ENCODE peak calls at places on chromosomes 16 and 17, in six cellular contexts. T is A673, J is IMR-90, I is tibial nerve, X is SJCRH30, R is Peyer's patch. V is an unnamed sample. For H3K9me3, the result is how much of the 10 kb centered on the place peaks cover.

GRCh38 chr16:71771571-71771970 is 37.1 kb downstream of the AP1G1 start:
- DNase-seq in T (no peak), J (no peak), I (no peak), X (no peak), R (no peak), V (no peak)

GRCh38 chr16:30430428-30430970 is 669 bp upstream of the DCTPP1 start:
- DNase-seq in T (no peak), J (no peak), I (no peak), X (peak), R (no peak), V (no peak)

GRCh38 chr17:59954856-59955255 is 9.7 kb downstream of the RNFT1 start:
- DNase-seq in T (no peak), J (no peak), I (no peak), X (no peak), R (no peak), V (no peak)

GRCh38 chr17:34619687-34620217 is 40.4 kb downstream of the TMEM132E start:
- DNase-seq in T (no peak), J (no peak), I (no peak), X (no peak), R (no peak), V (no peak)

GRCh38 chr16:81582655-81583441 is 138.2 kb downstream of the CMIP start:
- DNase-seq in T (no peak), J (no peak), I (no peak), X (no peak), R (peak), V (no peak)

GRCh38 chr17:7465481-7466275 is 13.8 kb downstream of the ZBTB4 start:
- DNase-seq in T (no peak), J (no peak), I (no peak), X (no peak), R (no peak), V (no peak)

GRCh38 chr16:59635674-59636073 is 901.6 kb upstream of the GOT2 start:
- DNase-seq in T (no peak), J (peak), I (no peak), X (no peak), R (no peak), V (no peak)

GRCh38 chr16:19708498-19709205 is 9.4 kb downstream of the KNOP1 start:
- DNase-seq in T (no peak), J (no peak), I (no peak), X (no peak), R (no peak), V (no peak)

GRCh38 chr16:81170824-81171223 is 67.7 kb upstream of the BCO1 start:
- DNase-seq in T (no peak), J (no peak), I (no peak), X (no peak), R (no peak), V (no peak)

DNA sequence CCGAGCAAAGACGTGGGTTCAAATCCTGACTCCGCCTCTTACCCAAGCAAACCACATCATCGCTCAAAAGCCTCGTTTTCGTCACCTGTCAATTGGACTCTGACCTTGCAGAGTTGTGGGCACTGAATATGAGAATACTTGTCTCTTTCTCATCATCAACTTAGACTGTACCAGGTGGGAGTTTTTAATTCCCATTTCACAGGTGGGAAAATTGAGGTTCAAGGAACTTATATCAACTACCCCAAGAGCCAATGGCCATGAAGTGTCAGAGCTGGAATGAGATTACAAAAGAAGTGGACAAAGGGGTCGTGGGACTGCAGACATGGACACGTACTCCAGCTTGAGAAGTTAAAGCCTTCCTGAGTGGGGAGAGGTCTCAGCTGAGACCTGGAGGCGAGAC is 10.8 kb downstream of the TMEM114 start:
- DNase-seq in T (no peak), J (no peak), I (no peak), X (no peak), R (no peak), V (no peak)
- H3K9me3 ChIP-seq in T (under half), J (under half), I (under half), X (under half), R (under half), V (under half)

GRCh38 chr17:3801792-3802191 is 804 bp upstream of the ITGAE start:
- DNase-seq in T (no peak), J (no peak), I (no peak), X (no peak), R (no peak), V (no peak)

GRCh38 chr17:3802461-3803307 is 1.7 kb upstream of the ITGAE start:
- DNase-seq in T (no peak), J (peak), I (no peak), X (no peak), R (no peak), V (no peak)

GRCh38 chr17:3801043-3801746 is at the start of gene ITGAE:
- DNase-seq in T (no peak), J (no peak), I (no peak), X (no peak), R (no peak), V (no peak)

GRCh38 chr17:3804503-3804931 is 3.5 kb upstream of the ITGAE start:
- DNase-seq in T (no peak), J (peak), I (no peak), X (no peak), R (no peak), V (no peak)

GRCh38 chr17:3803308-3803640 is 2.3 kb upstream of the ITGAE start:
- DNase-seq in T (no peak), J (no peak), I (no peak), X (no peak), R (no peak), V (no peak)
- H3K27ac ChIP-seq in T (no peak), J (peak), I (peak), X (no peak), R (peak), V (peak)

GRCh38 chr16:31754998-31755615 is 118.5 kb upstream of the ZNF267 start:
- DNase-seq in T (no peak), J (no peak), I (no peak), X (no peak), R (no peak), V (no peak)
- H3K9me3 ChIP-seq in T (half or more), J (half or more), I (under half), X (under half), R (half or more), V (half or more)

DNA sequence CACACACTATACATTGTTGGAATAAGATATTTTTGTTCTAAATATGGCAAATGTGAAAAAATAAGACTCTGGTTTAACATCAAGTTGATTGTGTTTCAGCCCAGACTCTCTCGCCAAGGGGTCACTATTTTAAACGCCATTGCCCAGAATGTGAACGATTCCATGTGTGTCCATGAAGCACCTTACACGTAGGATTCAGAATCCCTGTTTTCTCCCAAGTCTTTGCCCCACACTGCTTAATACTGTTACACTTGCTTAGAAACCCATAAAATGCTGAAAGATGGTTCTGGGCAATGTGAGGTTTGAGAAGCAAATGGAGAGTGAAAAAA is 7.7 kb downstream of the HS3ST3B1 start:
- DNase-seq in T (no peak), J (no peak), I (no peak), X (no peak), R (no peak), V (no peak)
- H3K27ac ChIP-seq in T (no peak), J (peak), I (no peak), X (peak), R (no peak), V (peak)

GRCh38 chr16:68574479-68574878 is 35.4 kb downstream of the ZFP90 start:
- DNase-seq in T (no peak), J (no peak), I (no peak), X (no peak), R (no peak), V (no peak)
- H3K9me3 ChIP-seq in T (half or more), J (half or more), I (under half), X (under half), R (half or more), V (half or more)